ENCODE peak calls at places on chromosome 19, in nine cellular contexts. J is omental fat pad; F is CD4-positive, alpha-beta T cell; E is Peyer's patch; D is AG10803; Y is neural crest cell; Q is mesothelial cell of epicardium; T is CD8-positive, alpha-beta T cell; U is MCF 10A. Z is an unnamed sample.

GRCh38 chr19:55212447-55212846 is 3.1 kb upstream of the PTPRH start:
- DNase-seq in D (no peak), Y (peak), Q (no peak), U (peak), F (peak), T (peak), J (no peak), E (no peak), Z (no peak)

GRCh38 chr19:40144151-40144550 is 47.1 kb upstream of the MAP3K10 start:
- DNase-seq in F (no peak), Q (no peak), Y (no peak), U (no peak), D (no peak), T (peak), E (no peak), J (no peak), Z (no peak)

GRCh38 chr19:43913383-43913782 is 21.7 kb downstream of the ZNF45 start:
- DNase-seq in D (no peak), U (no peak), J (no peak), Y (no peak), E (no peak), T (no peak), Q (no peak), F (no peak), Z (no peak)

GRCh38 chr19:1038995-1039645 is 787 bp upstream of the ABCA7 start:
- DNase-seq in T (peak), E (no peak), J (no peak), U (no peak), D (peak), Y (no peak), Q (no peak), F (no peak), Z (no peak)

GRCh38 chr19:55216461-55217198 is 7.3 kb upstream of the PTPRH start:
- DNase-seq in T (peak), E (peak), F (peak), Y (peak), U (peak), D (peak), Q (peak), J (peak), Z (peak)

GRCh38 chr19:43726736-43727592 is 11.1 kb downstream of the IRGC start:
- DNase-seq in Q (no peak), E (no peak), U (no peak), F (no peak), D (peak), Y (no peak), T (no peak), J (no peak), Z (no peak)

GRCh38 chr19:38093587-38093986 is 130.4 kb downstream of the DPF1 start:
- DNase-seq in D (no peak), T (no peak), U (no peak), Y (no peak), F (no peak), E (no peak), J (no peak), Q (no peak), Z (no peak)

GRCh38 chr19:33212773-33213172 is 12.9 kb downstream of the SLC7A10 start:
- DNase-seq in D (no peak), T (no peak), Q (no peak), J (no peak), F (no peak), U (no peak), E (no peak), Y (no peak), Z (no peak)

GRCh38 chr19:55620410-55620809 is 4.0 kb downstream of the ZNF784 start:
- DNase-seq in E (no peak), Q (no peak), U (no peak), D (peak), Y (no peak), J (no peak), F (no peak), T (peak), Z (no peak)

GRCh38 chr19:16497837-16498236 is 1.6 kb downstream of the C19orf44 start:
- DNase-seq in T (no peak), J (no peak), U (no peak), D (no peak), F (no peak), Q (no peak), Y (no peak), E (no peak), Z (no peak)

GRCh38 chr19:53868091-53868891 is 608 bp downstream of the MYADM start:
- DNase-seq in E (no peak), J (no peak), U (peak), T (peak), Y (no peak), D (peak), F (no peak), Q (peak), Z (peak)

GRCh38 chr19:56994251-56995017 is 125.4 kb upstream of the USP29 start:
- DNase-seq in Q (no peak), U (no peak), Y (no peak), T (no peak), E (no peak), J (no peak), F (no peak), D (no peak), Z (no peak)

GRCh38 chr19:34235425-34235940 is 18.9 kb upstream of the GARRE1 start:
- DNase-seq in J (no peak), U (no peak), D (no peak), Y (no peak), Q (no peak), T (no peak), F (no peak), E (no peak), Z (no peak)

GRCh38 chr19:1262687-1263123 is 6.4 kb upstream of the CIRBP start:
- DNase-seq in F (no peak), Q (no peak), T (no peak), D (no peak), U (no peak), E (no peak), Y (no peak), J (no peak), Z (no peak)

GRCh38 chr19:46610851-46611770 is 10.0 kb downstream of the CALM3 start:
- DNase-seq in Q (no peak), D (peak), J (no peak), E (peak), T (no peak), Y (no peak), F (no peak), U (no peak), Z (no peak)

GRCh38 chr19:55593096-55593772 is 6.1 kb downstream of the FIZ1 start:
- DNase-seq in U (no peak), F (no peak), T (no peak), Y (no peak), E (no peak), Q (no peak), J (no peak), D (no peak), Z (no peak)

GRCh38 chr19:58196911-58197616 is 14.2 kb downstream of the ZNF274 start:
- DNase-seq in U (peak), T (no peak), D (no peak), Q (no peak), E (no peak), J (no peak), Y (no peak), F (no peak), Z (no peak)

GRCh38 chr19:16018106-16018755 is 58.1 kb upstream of the TPM4 start:
- DNase-seq in E (no peak), Q (no peak), T (no peak), J (no peak), U (no peak), Y (no peak), D (no peak), F (no peak), Z (no peak)

GRCh38 chr19:55435020-55435419 is 8.1 kb downstream of the SHISA7 start:
- DNase-seq in Y (no peak), Q (no peak), D (no peak), U (no peak), E (no peak), T (no peak), F (no peak), J (no peak), Z (no peak)

GRCh38 chr19:2627319-2627829 is 75.1 kb downstream of the GNG7 start:
- DNase-seq in F (no peak), J (no peak), Q (no peak), Y (no peak), E (peak), D (peak), U (peak), T (peak), Z (peak)

GRCh38 chr19:2239771-2240770 is 3.4 kb downstream of the SF3A2 start:
- DNase-seq in J (no peak), Y (no peak), T (peak), F (no peak), E (peak), Q (no peak), D (peak), U (no peak), Z (no peak)

GRCh38 chr19:13091400-13092161 is 11.1 kb downstream of the LYL1 start:
- DNase-seq in T (no peak), E (no peak), U (no peak), Y (no peak), Q (peak), J (no peak), F (no peak), D (peak), Z (no peak)

GRCh38 chr19:29831041-29831548 is 19.3 kb downstream of the CCNE1 start:
- DNase-seq in U (peak), E (no peak), Y (no peak), Q (no peak), D (no peak), T (peak), F (peak), J (no peak), Z (no peak)

GRCh38 chr19:860481-861098 is 1.1 kb downstream of the CFD start:
- DNase-seq in D (peak), Y (no peak), Q (peak), F (peak), E (peak), U (peak), J (no peak), T (peak), Z (peak)

GRCh38 chr19:30480097-30480496 is 107.9 kb downstream of the ZNF536 start:
- DNase-seq in Q (no peak), T (no peak), D (no peak), J (no peak), E (no peak), U (no peak), Y (no peak), F (no peak), Z (no peak)

GRCh38 chr19:54002495-54003315 is 11.3 kb downstream of the CACNG6 start:
- DNase-seq in D (no peak), E (no peak), F (no peak), Q (no peak), U (no peak), T (no peak), J (no peak), Y (no peak), Z (no peak)

GRCh38 chr19:1210227-1210538 is 4.6 kb downstream of the STK11 start:
- DNase-seq in J (no peak), Q (no peak), U (no peak), F (no peak), D (no peak), T (no peak), E (no peak), Y (no peak), Z (no peak)

GRCh38 chr19:16078759-16079707 is 2.7 kb downstream of the TPM4 start:
- DNase-seq in D (peak), Q (no peak), U (peak), J (no peak), Y (no peak), T (peak), E (peak), F (peak), Z (no peak)

GRCh38 chr19:29704562-29705558 is 10.2 kb downstream of the C19orf12 start:
- DNase-seq in Y (no peak), J (no peak), T (no peak), D (no peak), U (no peak), F (no peak), Q (no peak), E (no peak), Z (no peak)

GRCh38 chr19:45150731-45151725 is 9.8 kb downstream of the NKPD1 start:
- DNase-seq in J (no peak), D (no peak), Q (no peak), F (no peak), T (no peak), E (no peak), Y (no peak), U (peak), Z (no peak)

GRCh38 chr19:17234911-17235617 is 9.0 kb downstream of the OCEL1 start:
- DNase-seq in J (no peak), F (peak), Y (peak), D (peak), T (peak), E (peak), Q (no peak), U (peak), Z (peak)

GRCh38 chr19:2719910-2720776 is 1.0 kb downstream of the DIRAS1 start:
- DNase-seq in E (no peak), Y (peak), U (peak), T (no peak), Q (no peak), F (no peak), J (no peak), D (peak), Z (no peak)

GRCh38 chr19:29321116-29321515 is 108.2 kb upstream of the UQCRFS1 start:
- DNase-seq in F (no peak), Y (no peak), Q (peak), U (no peak), E (no peak), T (no peak), D (no peak), J (no peak), Z (no peak)

GRCh38 chr19:12984683-12985048 is 10.6 kb upstream of the NFIX start:
- DNase-seq in T (no peak), Y (no peak), E (no peak), Q (no peak), F (no peak), D (no peak), U (no peak), J (no peak), Z (no peak)

GRCh38 chr19:35657904-35658700 is 8.2 kb upstream of the UPK1A start:
- DNase-seq in D (no peak), U (no peak), F (no peak), E (no peak), T (no peak), Q (no peak), Y (no peak), J (no peak), Z (no peak)
- TF ChIP-seq CTCF in D (peak), U (no peak), F (no peak), E (no peak), T (no peak), Q (peak), Y (peak), J (no peak), Z (no peak)

DNA sequence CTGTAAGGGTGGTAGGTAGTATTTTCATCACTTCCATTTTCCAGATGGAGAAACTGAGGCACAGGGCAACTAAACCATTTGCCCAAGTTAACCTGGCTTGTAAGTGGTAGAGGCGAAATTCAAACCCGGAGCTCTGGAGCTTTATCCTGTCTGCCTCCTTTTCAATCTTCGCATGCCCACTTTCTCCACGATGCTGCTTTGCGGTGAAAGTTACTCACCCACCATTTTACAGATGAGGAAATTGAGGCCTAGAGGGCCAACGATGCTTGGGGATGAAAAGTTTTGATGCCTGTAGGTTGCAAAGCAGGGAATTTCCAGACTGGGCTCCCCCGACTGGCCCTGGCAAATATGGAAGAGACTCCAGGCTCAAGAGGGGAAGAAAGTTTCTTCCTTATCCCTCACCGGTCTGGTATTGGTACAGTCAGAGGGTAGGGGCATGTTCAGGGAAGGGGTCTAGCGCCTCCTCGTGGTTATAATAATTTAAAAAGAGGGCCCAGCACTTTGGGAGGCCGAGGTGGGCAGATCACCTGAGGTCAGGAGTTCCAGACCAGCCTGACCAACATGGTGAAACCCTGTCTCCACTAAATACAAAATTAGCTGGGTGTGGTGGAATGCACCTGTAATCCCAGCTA is 1.9 kb upstream of the SH2D3A start:
- DNase-seq in J (no peak), Y (no peak), E (no peak), F (no peak), U (peak), Q (no peak), D (peak), T (no peak), Z (no peak)
- TF ChIP-seq CTCF in J (no peak), Y (peak), E (peak), F (peak), U (peak), Q (no peak), D (peak), T (peak), Z (no peak)

DNA sequence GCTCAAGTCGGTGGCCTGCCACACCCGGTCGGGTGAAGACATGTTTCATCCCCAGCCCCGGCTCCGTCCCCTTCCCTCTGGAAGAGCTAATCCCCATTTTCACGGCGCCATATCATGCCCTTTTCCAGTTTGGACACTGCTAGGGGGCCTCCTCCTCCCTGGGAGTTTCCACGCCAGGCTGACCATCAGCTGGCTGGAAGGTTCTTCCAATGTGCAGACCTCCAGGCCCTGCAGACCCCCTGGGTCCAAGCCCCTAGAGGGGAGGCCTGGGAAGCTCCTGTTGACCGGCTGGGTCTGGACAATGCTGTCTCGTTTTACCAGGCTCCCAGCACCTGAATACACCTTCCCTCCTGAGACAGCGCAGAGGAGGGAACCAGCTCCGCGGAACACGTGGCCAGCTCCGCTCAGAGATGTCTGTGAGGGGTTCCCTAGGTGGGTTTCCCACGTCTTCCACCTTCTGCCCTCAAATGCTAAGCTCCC is 44.7 kb upstream of the RANBP3 start:
- DNase-seq in J (no peak), U (no peak), E (no peak), F (no peak), T (no peak), Q (no peak), D (no peak), Y (no peak), Z (no peak)
- TF ChIP-seq CTCF in J (no peak), U (no peak), E (no peak), F (peak), T (peak), Q (peak), D (no peak), Y (no peak), Z (no peak)

DNA sequence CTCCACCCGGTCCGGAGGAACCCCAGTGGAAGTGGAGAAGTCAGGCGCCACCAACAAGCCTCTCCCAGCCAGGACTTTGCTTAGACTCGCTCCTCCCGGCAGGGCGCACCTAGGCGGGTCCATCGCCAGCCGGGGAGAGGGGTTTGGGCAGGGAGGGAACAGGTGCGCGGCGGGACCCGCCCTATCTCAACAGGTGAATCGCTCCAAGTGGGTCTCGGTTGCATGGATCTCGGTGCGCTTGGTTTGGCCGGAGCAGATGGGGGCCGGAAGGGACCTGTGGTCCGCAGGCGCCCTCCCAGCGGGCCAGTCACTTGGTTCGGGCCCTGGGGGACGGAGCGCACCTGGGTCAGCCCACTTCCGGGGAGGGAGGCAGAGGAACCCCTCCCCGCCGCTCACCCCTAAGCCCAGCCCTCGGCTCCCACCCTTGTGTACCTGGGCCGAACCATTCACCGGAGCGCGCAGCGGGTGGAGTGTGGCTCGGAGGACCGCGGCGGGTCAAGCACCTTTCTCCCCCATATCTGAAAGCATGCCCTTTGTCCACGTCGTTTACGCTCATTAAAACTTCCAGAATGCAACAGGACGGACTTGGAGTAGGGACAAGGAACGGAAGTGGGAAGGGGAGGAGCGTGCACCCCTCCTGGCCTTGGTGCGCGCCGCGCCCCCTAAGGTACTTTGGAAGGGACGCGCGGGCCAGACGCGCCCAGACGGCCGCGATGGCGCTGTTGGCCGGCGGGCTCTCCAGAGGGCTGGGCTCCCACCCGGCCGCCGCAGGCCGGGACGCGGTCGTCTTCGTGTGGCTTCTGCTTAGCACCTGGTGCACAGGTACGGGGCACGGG is at the start of gene LSR:
- DNase-seq in U (peak), D (no peak), T (peak), E (peak), F (peak), Y (no peak), Q (peak), J (no peak), Z (peak)
- TF ChIP-seq CTCF in U (no peak), D (no peak), T (no peak), E (peak), F (no peak), Y (no peak), Q (no peak), J (no peak), Z (no peak)

GRCh38 chr19:14733574-14733973 is 43.7 kb downstream of the ZNF333 start:
- DNase-seq in D (no peak), Y (no peak), J (no peak), F (no peak), Q (no peak), U (no peak), E (no peak), T (no peak), Z (no peak)
- TF ChIP-seq CTCF in D (no peak), Y (no peak), J (no peak), F (no peak), Q (no peak), U (no peak), E (no peak), T (no peak), Z (no peak)

GRCh38 chr19:48615145-48616040 is 517 bp upstream of the FAM83E start:
- DNase-seq in D (no peak), Q (no peak), F (no peak), U (no peak), T (no peak), J (no peak), E (no peak), Y (no peak), Z (no peak)
- TF ChIP-seq CTCF in D (no peak), Q (no peak), F (no peak), U (no peak), T (no peak), J (no peak), E (peak), Y (no peak), Z (no peak)

GRCh38 chr19:52343548-52343947 is 7.5 kb downstream of the ZNF610 start:
- DNase-seq in E (peak), Y (peak), Q (peak), F (peak), U (peak), D (peak), J (peak), T (peak), Z (no peak)
- TF ChIP-seq CTCF in E (no peak), Y (peak), Q (peak), F (peak), U (no peak), D (peak), J (no peak), T (peak), Z (no peak)

GRCh38 chr19:50233308-50233910 is 30.0 kb downstream of the MYH14 start:
- DNase-seq in D (no peak), E (no peak), Q (no peak), F (no peak), T (no peak), U (no peak), J (no peak), Y (no peak), Z (no peak)
- TF ChIP-seq CTCF in D (no peak), E (no peak), Q (no peak), F (no peak), T (no peak), U (no peak), J (no peak), Y (no peak), Z (no peak)

DNA sequence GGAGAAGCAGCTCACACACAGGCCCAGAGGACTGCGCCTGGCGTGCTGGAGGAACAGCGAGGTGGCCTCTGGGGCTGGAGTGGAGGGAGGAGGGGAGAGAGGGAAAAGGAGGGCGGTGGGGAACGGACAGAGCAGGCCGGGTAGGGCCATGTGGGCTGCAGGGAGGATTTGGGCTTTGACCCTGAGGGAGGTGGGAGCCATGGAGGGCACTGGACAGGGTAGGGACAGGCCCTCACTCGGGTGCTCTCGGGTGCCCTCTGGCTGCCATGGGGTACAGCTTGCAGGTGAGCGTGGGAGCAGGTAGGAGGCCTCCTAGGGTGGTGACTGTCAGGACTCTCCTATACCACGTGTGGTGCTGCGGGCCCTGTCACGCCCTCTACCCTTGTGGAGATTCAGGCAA is 22.8 kb downstream of the PLIN4 start:
- DNase-seq in U (peak), D (no peak), F (no peak), Q (no peak), J (no peak), Y (no peak), E (no peak), T (no peak), Z (no peak)
- TF ChIP-seq CTCF in U (peak), D (no peak), F (no peak), Q (no peak), J (no peak), Y (no peak), E (peak), T (no peak), Z (no peak)